ENCODE peak calls at places on chromosomes 11 and 22, in seven cellular contexts. P, Z, Q, J, H, E and S are unnamed samples. For H3K4me1, the result is how much of the 10 kb centered on the place peaks cover.

GRCh38 chr11:73326929-73327811 is 19.1 kb downstream of the ARHGEF17 start:
- DNase-seq in J (no peak), Z (no peak), E (no peak), H (no peak), P (peak), Q (no peak), S (no peak)

GRCh38 chr11:126739499-126740145 is 260.9 kb downstream of the KIRREL3 start:
- DNase-seq in E (no peak), P (no peak), Q (no peak), Z (no peak), H (no peak), J (no peak), S (no peak)

GRCh38 chr22:49104434-49104833 is 723.2 kb downstream of the BRD1 start:
- DNase-seq in Q (no peak), Z (peak), P (no peak), E (no peak), J (no peak), H (no peak), S (no peak)

GRCh38 chr22:49910229-49911155 is 7.7 kb downstream of the ALG12 start:
- DNase-seq in J (no peak), Z (no peak), P (no peak), Q (no peak), E (no peak), H (no peak), S (no peak)

GRCh38 chr22:46390652-46391301 is 55.3 kb downstream of the TRMU start:
- DNase-seq in H (no peak), P (peak), E (peak), Z (no peak), Q (peak), J (no peak), S (no peak)

GRCh38 chr22:40928657-40929056 is 22.5 kb upstream of the RBX1 start:
- DNase-seq in Q (no peak), J (no peak), Z (no peak), P (no peak), H (no peak), E (no peak), S (no peak)

GRCh38 chr11:7637447-7638157 is 35.7 kb downstream of the CYB5R2 start:
- DNase-seq in H (no peak), Z (no peak), Q (no peak), E (no peak), P (no peak), J (no peak), S (no peak)

GRCh38 chr22:32987081-32987631 is 71.0 kb downstream of the SYN3 start:
- DNase-seq in J (peak), P (no peak), H (no peak), Z (no peak), Q (no peak), E (peak), S (no peak)

GRCh38 chr11:71311928-71312510 is 59.6 kb upstream of the SHANK2 start:
- DNase-seq in Z (no peak), Q (no peak), P (no peak), H (no peak), E (no peak), J (peak), S (no peak)

GRCh38 chr22:32396746-32397145 is 15.3 kb downstream of the RTCB start:
- DNase-seq in H (no peak), P (no peak), J (no peak), Z (no peak), E (no peak), Q (no peak), S (no peak)

GRCh38 chr11:26557666-26558065 is 14.4 kb downstream of the MUC15 start:
- DNase-seq in H (no peak), Q (no peak), Z (no peak), E (no peak), J (no peak), P (no peak), S (no peak)

GRCh38 chr22:26326803-26327202 is 102.3 kb upstream of the ASPHD2 start:
- DNase-seq in Z (no peak), J (no peak), E (no peak), Q (no peak), P (no peak), H (no peak), S (no peak)

GRCh38 chr11:2768471-2769408 is 68.9 kb upstream of the KCNQ1OT1 start:
- DNase-seq in H (no peak), J (no peak), P (no peak), Q (no peak), Z (no peak), E (no peak), S (no peak)

GRCh38 chr11:132610216-132610615 is 922.1 kb downstream of the OPCML start:
- DNase-seq in H (no peak), P (no peak), E (no peak), Q (no peak), J (no peak), Z (no peak), S (no peak)

GRCh38 chr22:41699264-41700104 is at the start of gene MEI1:
- DNase-seq in H (peak), Q (peak), J (peak), E (no peak), P (peak), Z (peak), S (peak)

GRCh38 chr11:120125005-120125404 is 12.9 kb downstream of the TRIM29 start:
- DNase-seq in E (no peak), H (no peak), Q (no peak), Z (no peak), P (no peak), J (no peak), S (no peak)

GRCh38 chr11:67178421-67178820 is 59.4 kb downstream of the KDM2A start:
- DNase-seq in Z (no peak), H (no peak), E (no peak), J (no peak), P (no peak), Q (no peak), S (no peak)

GRCh38 chr22:47328550-47329243 is 566.2 kb downstream of the TBC1D22A start:
- DNase-seq in J (no peak), E (peak), P (no peak), Z (no peak), H (no peak), Q (no peak), S (no peak)

GRCh38 chr11:109001585-109001984 is 336.7 kb downstream of the DDX10 start:
- DNase-seq in P (no peak), H (no peak), J (no peak), Z (no peak), Q (no peak), E (no peak), S (no peak)

GRCh38 chr11:58784995-58785394 is 53.3 kb upstream of the GLYAT start:
- DNase-seq in Z (no peak), H (no peak), E (no peak), P (no peak), Q (no peak), J (no peak), S (no peak)

GRCh38 chr11:23730307-23730998 is 766.4 kb upstream of the LUZP2 start:
- DNase-seq in E (no peak), H (no peak), J (peak), Q (no peak), P (no peak), Z (no peak), S (no peak)

GRCh38 chr11:77113382-77114088 is 10.9 kb downstream of the OMP start:
- DNase-seq in Q (no peak), E (peak), J (peak), P (peak), Z (no peak), H (peak), S (no peak)

GRCh38 chr11:1705121-1706052 is 8.4 kb downstream of the KRTAP5-6 start:
- DNase-seq in P (no peak), Z (no peak), E (peak), J (no peak), Q (no peak), H (peak), S (no peak)

GRCh38 chr11:129322941-129323340 is 52.7 kb upstream of the BARX2 start:
- DNase-seq in Q (no peak), P (peak), J (peak), E (no peak), H (no peak), Z (no peak), S (no peak)

GRCh38 chr11:105092255-105093239 is 47.0 kb downstream of the CARD18 start:
- DNase-seq in H (no peak), E (no peak), J (no peak), Z (no peak), Q (no peak), P (no peak), S (no peak)

GRCh38 chr11:1486054-1486825 is at the start of gene MOB2:
- DNase-seq in Z (peak), H (no peak), J (no peak), P (peak), E (peak), Q (peak), S (peak)

GRCh38 chr11:66068923-66069714 is 953 bp upstream of the PACS1 start:
- DNase-seq in Z (no peak), J (no peak), H (peak), P (peak), Q (no peak), E (peak), S (peak)

GRCh38 chr11:66068154-66068821 is 1.8 kb upstream of the PACS1 start:
- DNase-seq in Z (peak), E (peak), H (peak), Q (peak), P (peak), J (peak), S (peak)

GRCh38 chr11:66066751-66067150 is 3.3 kb upstream of the PACS1 start:
- DNase-seq in J (no peak), Z (no peak), E (no peak), P (no peak), Q (no peak), H (no peak), S (no peak)

GRCh38 chr11:66069715-66070603 is at the start of gene PACS1:
- DNase-seq in E (peak), J (peak), Q (peak), Z (peak), H (peak), P (peak), S (peak)

GRCh38 chr11:66067640-66068039 is 2.4 kb upstream of the PACS1 start:
- DNase-seq in Z (no peak), Q (no peak), E (no peak), H (no peak), P (no peak), J (no peak), S (no peak)
- H3K4me1 ChIP-seq in Z (under half), Q (under half), E (under half), H (under half), P (under half), J (under half), S (under half)

GRCh38 chr22:45157907-45158306 is 5.8 kb upstream of the NUP50 start:
- DNase-seq in P (no peak), Q (no peak), Z (no peak), H (no peak), E (no peak), J (no peak), S (no peak)
- H3K4me1 ChIP-seq in P (under half), Q (under half), Z (under half), H (under half), E (under half), J (under half), S (under half)

GRCh38 chr22:19117111-19117512 is 5.1 kb downstream of the DGCR2 start:
- DNase-seq in Q (no peak), J (no peak), E (no peak), P (peak), H (peak), Z (no peak), S (no peak)

GRCh38 chr22:19118601-19118880 is 3.7 kb downstream of the DGCR2 start:
- DNase-seq in H (no peak), Z (no peak), P (no peak), Q (no peak), J (no peak), E (no peak), S (no peak)

GRCh38 chr22:19113429-19113828 is 8.8 kb downstream of the DGCR2 start:
- DNase-seq in Z (no peak), H (no peak), Q (no peak), J (no peak), P (no peak), E (no peak), S (no peak)

GRCh38 chr22:19114984-19115552 is 7.1 kb downstream of the DGCR2 start:
- DNase-seq in Q (no peak), H (no peak), E (no peak), Z (peak), P (peak), J (no peak), S (no peak)

GRCh38 chr22:19115628-19116027 is 6.6 kb downstream of the DGCR2 start:
- DNase-seq in P (no peak), Q (no peak), Z (peak), H (no peak), J (no peak), E (no peak), S (peak)
- H3K4me1 ChIP-seq in P (half or more), Q (half or more), Z (half or more), H (half or more), J (under half), E (under half), S (half or more)

GRCh38 chr11:48014917-48015316 is 34.6 kb downstream of the PTPRJ start:
- DNase-seq in E (no peak), H (no peak), J (no peak), Z (no peak), Q (no peak), P (no peak), S (no peak)

GRCh38 chr11:48013269-48013901 is 33.0 kb downstream of the PTPRJ start:
- DNase-seq in Q (no peak), Z (peak), E (no peak), H (peak), J (no peak), P (peak), S (peak)

GRCh38 chr11:48012051-48012391 is 31.7 kb downstream of the PTPRJ start:
- DNase-seq in P (no peak), Z (peak), J (no peak), E (no peak), H (peak), Q (no peak), S (peak)

GRCh38 chr11:48007677-48008076 is 27.3 kb downstream of the PTPRJ start:
- DNase-seq in H (no peak), P (no peak), Q (no peak), J (no peak), Z (no peak), E (no peak), S (no peak)

GRCh38 chr11:48011125-48012050 is 31.0 kb downstream of the PTPRJ start:
- DNase-seq in E (no peak), J (no peak), Z (no peak), P (no peak), H (no peak), Q (no peak), S (no peak)
- H3K4me1 ChIP-seq in E (under half), J (under half), Z (half or more), P (under half), H (half or more), Q (under half), S (half or more)

DNA sequence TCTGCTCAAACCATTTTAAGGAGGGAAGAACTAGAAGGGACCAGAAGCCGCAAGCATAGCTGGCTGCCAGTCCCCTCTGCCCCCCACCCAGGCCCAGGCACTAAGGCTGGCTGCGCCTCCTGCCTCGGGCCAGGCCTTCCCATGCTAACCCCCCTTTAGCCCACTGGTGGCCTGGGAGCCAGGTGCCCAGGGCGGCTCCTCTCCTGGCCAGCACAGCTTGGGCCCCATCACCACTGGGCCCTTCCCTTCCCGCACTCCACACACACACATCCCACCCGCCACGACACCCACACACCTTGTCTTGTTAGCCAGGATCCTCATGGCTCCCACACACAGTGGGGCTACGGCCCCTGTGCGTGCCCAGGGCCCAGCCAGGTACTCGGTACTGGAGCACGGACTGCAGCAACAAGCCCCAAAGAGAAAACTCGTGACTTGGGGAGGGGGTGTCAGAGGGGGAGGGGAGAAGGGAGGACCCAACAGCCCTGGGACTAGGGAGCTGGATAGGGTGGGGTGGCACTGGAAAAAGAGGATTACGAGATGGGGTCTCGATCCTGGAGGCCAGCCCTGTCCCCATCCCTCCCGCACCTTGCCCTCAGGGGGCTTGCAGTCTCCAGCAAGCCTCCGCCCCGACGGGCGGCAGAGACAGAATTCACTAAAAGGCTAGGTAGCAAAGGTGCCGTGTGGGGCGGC is 16.0 kb downstream of the BCL9L start:
- DNase-seq in Z (no peak), E (no peak), P (no peak), H (no peak), Q (no peak), J (peak), S (no peak)
- H3K4me1 ChIP-seq in Z (half or more), E (half or more), P (half or more), H (half or more), Q (half or more), J (under half), S (half or more)

GRCh38 chr11:70180906-70181305 is 22.2 kb upstream of the FADD start:
- DNase-seq in E (no peak), Z (no peak), H (no peak), P (no peak), Q (no peak), J (no peak), S (no peak)

GRCh38 chr11:70182266-70182665 is 20.8 kb upstream of the FADD start:
- DNase-seq in J (no peak), P (no peak), H (no peak), Z (no peak), Q (no peak), E (no peak), S (no peak)

GRCh38 chr11:70183483-70184176 is 19.5 kb upstream of the FADD start:
- DNase-seq in Z (no peak), Q (no peak), E (no peak), J (no peak), P (peak), H (no peak), S (no peak)

GRCh38 chr11:70184396-70184795 is 18.7 kb upstream of the FADD start:
- DNase-seq in Z (no peak), E (no peak), Q (no peak), J (no peak), P (no peak), H (no peak), S (no peak)

GRCh38 chr11:70183032-70183431 is 20.1 kb upstream of the FADD start:
- DNase-seq in H (no peak), Q (no peak), P (no peak), E (no peak), Z (no peak), J (no peak), S (no peak)
- H3K4me1 ChIP-seq in H (under half), Q (under half), P (under half), E (under half), Z (under half), J (under half), S (under half)

GRCh38 chr11:69438286-69438920 is 43.1 kb upstream of the LINC01488 start:
- DNase-seq in J (no peak), Z (peak), Q (no peak), P (no peak), E (no peak), H (no peak), S (no peak)
- H3K4me1 ChIP-seq in J (under half), Z (under half), Q (under half), P (under half), E (half or more), H (under half), S (under half)